ENCODE peak calls at places on chromosomes 6 and 20, in five cellular contexts. One of them, this sample, is unnamed.

GRCh38 chr6:39791311-39791710 is 865 bp upstream of the DAAM2 start:
- DNase-seq in stimulated activated CD4-positive, alpha-beta T cell treated with anti-CD3 and anti-CD28 coated beads, Interleukin-1b, Interleukin-23, amount 100 ng/mL, for 48 hours: no peak
- DNase-seq in psoas muscle: no peak
- DNase-seq in HTR-8/SVneo: no peak
- DNase-seq in MCF 10A: peak; percentile 9
- DNase-seq in this sample: no peak

GRCh38 chr6:30981942-30982772 is 1.4 kb upstream of the MUC21 start:
- DNase-seq in stimulated activated CD4-positive, alpha-beta T cell treated with anti-CD3 and anti-CD28 coated beads, Interleukin-1b, Interleukin-23, amount 100 ng/mL, for 48 hours: no peak
- DNase-seq in psoas muscle: no peak
- DNase-seq in HTR-8/SVneo: peak; percentile 45
- DNase-seq in MCF 10A: peak; percentile 81
- DNase-seq in this sample: peak; percentile 52

GRCh38 chr20:1185316-1185741 is 548 bp upstream of the TMEM74B start:
- DNase-seq in stimulated activated CD4-positive, alpha-beta T cell treated with anti-CD3 and anti-CD28 coated beads, Interleukin-1b, Interleukin-23, amount 100 ng/mL, for 48 hours: no peak
- DNase-seq in psoas muscle: no peak
- DNase-seq in HTR-8/SVneo: peak; percentile 34
- DNase-seq in MCF 10A: no peak
- DNase-seq in this sample: no peak

GRCh38 chr6:167401525-167402194 is 76.8 kb downstream of the TTLL2 start:
- DNase-seq in stimulated activated CD4-positive, alpha-beta T cell treated with anti-CD3 and anti-CD28 coated beads, Interleukin-1b, Interleukin-23, amount 100 ng/mL, for 48 hours: no peak
- DNase-seq in psoas muscle: no peak
- DNase-seq in HTR-8/SVneo: no peak
- DNase-seq in MCF 10A: no peak
- DNase-seq in this sample: no peak

GRCh38 chr6:148846778-148847761 is 100.2 kb downstream of the UST start:
- DNase-seq in stimulated activated CD4-positive, alpha-beta T cell treated with anti-CD3 and anti-CD28 coated beads, Interleukin-1b, Interleukin-23, amount 100 ng/mL, for 48 hours: no peak
- DNase-seq in psoas muscle: no peak
- DNase-seq in HTR-8/SVneo: no peak
- DNase-seq in MCF 10A: no peak
- DNase-seq in this sample: no peak

GRCh38 chr6:101853226-101853625 is 459.7 kb downstream of the GRIK2 start:
- DNase-seq in stimulated activated CD4-positive, alpha-beta T cell treated with anti-CD3 and anti-CD28 coated beads, Interleukin-1b, Interleukin-23, amount 100 ng/mL, for 48 hours: no peak
- DNase-seq in psoas muscle: no peak
- DNase-seq in HTR-8/SVneo: no peak
- DNase-seq in MCF 10A: peak; percentile 4
- DNase-seq in this sample: no peak

GRCh38 chr6:41199427-41200246 is 1.3 kb downstream of the TREML2 start:
- DNase-seq in stimulated activated CD4-positive, alpha-beta T cell treated with anti-CD3 and anti-CD28 coated beads, Interleukin-1b, Interleukin-23, amount 100 ng/mL, for 48 hours: peak; percentile 39
- DNase-seq in psoas muscle: no peak
- DNase-seq in HTR-8/SVneo: no peak
- DNase-seq in MCF 10A: no peak
- DNase-seq in this sample: no peak

GRCh38 chr6:26172496-26172958 is 85.3 kb downstream of the HFE start:
- DNase-seq in stimulated activated CD4-positive, alpha-beta T cell treated with anti-CD3 and anti-CD28 coated beads, Interleukin-1b, Interleukin-23, amount 100 ng/mL, for 48 hours: no peak
- DNase-seq in psoas muscle: no peak
- DNase-seq in HTR-8/SVneo: no peak
- DNase-seq in MCF 10A: peak; percentile 60
- DNase-seq in this sample: no peak

GRCh38 chr20:4812641-4813075 is 90.9 kb downstream of the PRND start:
- DNase-seq in stimulated activated CD4-positive, alpha-beta T cell treated with anti-CD3 and anti-CD28 coated beads, Interleukin-1b, Interleukin-23, amount 100 ng/mL, for 48 hours: no peak
- DNase-seq in psoas muscle: no peak
- DNase-seq in HTR-8/SVneo: no peak
- DNase-seq in MCF 10A: no peak
- DNase-seq in this sample: no peak

GRCh38 chr6:107698146-107698545 is 126.0 kb downstream of the SCML4 start:
- DNase-seq in stimulated activated CD4-positive, alpha-beta T cell treated with anti-CD3 and anti-CD28 coated beads, Interleukin-1b, Interleukin-23, amount 100 ng/mL, for 48 hours: no peak
- DNase-seq in psoas muscle: no peak
- DNase-seq in HTR-8/SVneo: peak; percentile 57
- DNase-seq in MCF 10A: peak; percentile 80
- DNase-seq in this sample: no peak

GRCh38 chr6:142942805-142943227 is 2.2 kb downstream of the HIVEP2 start:
- DNase-seq in stimulated activated CD4-positive, alpha-beta T cell treated with anti-CD3 and anti-CD28 coated beads, Interleukin-1b, Interleukin-23, amount 100 ng/mL, for 48 hours: no peak
- DNase-seq in psoas muscle: no peak
- DNase-seq in HTR-8/SVneo: no peak
- DNase-seq in MCF 10A: peak; percentile 46
- DNase-seq in this sample: no peak

GRCh38 chr6:32462609-32463008 is 22.9 kb downstream of the HLA-DRA start:
- DNase-seq in stimulated activated CD4-positive, alpha-beta T cell treated with anti-CD3 and anti-CD28 coated beads, Interleukin-1b, Interleukin-23, amount 100 ng/mL, for 48 hours: peak; percentile 86
- DNase-seq in psoas muscle: no peak
- DNase-seq in HTR-8/SVneo: no peak
- DNase-seq in MCF 10A: no peak
- DNase-seq in this sample: no peak

GRCh38 chr6:3744211-3744900 is 7.2 kb downstream of the PXDC1 start:
- DNase-seq in stimulated activated CD4-positive, alpha-beta T cell treated with anti-CD3 and anti-CD28 coated beads, Interleukin-1b, Interleukin-23, amount 100 ng/mL, for 48 hours: no peak
- DNase-seq in psoas muscle: no peak
- DNase-seq in HTR-8/SVneo: no peak
- DNase-seq in MCF 10A: no peak
- DNase-seq in this sample: no peak

GRCh38 chr20:31974975-31975481 is 7.1 kb downstream of the XKR7 start:
- DNase-seq in stimulated activated CD4-positive, alpha-beta T cell treated with anti-CD3 and anti-CD28 coated beads, Interleukin-1b, Interleukin-23, amount 100 ng/mL, for 48 hours: no peak
- DNase-seq in psoas muscle: no peak
- DNase-seq in HTR-8/SVneo: no peak
- DNase-seq in MCF 10A: no peak
- DNase-seq in this sample: no peak

GRCh38 chr20:20411841-20412240 is 43.9 kb downstream of the INSM1 start:
- DNase-seq in stimulated activated CD4-positive, alpha-beta T cell treated with anti-CD3 and anti-CD28 coated beads, Interleukin-1b, Interleukin-23, amount 100 ng/mL, for 48 hours: no peak
- DNase-seq in psoas muscle: no peak
- DNase-seq in HTR-8/SVneo: no peak
- DNase-seq in MCF 10A: no peak
- DNase-seq in this sample: no peak

GRCh38 chr6:169789944-169790927 is 38.8 kb downstream of the ERMARD start:
- DNase-seq in stimulated activated CD4-positive, alpha-beta T cell treated with anti-CD3 and anti-CD28 coated beads, Interleukin-1b, Interleukin-23, amount 100 ng/mL, for 48 hours: peak; percentile 74
- DNase-seq in psoas muscle: peak; percentile 84
- DNase-seq in HTR-8/SVneo: peak; percentile 80
- DNase-seq in MCF 10A: peak; percentile 68
- DNase-seq in this sample: peak; percentile 76

GRCh38 chr6:131051316-131051715 is 11.7 kb downstream of the EPB41L2 start:
- DNase-seq in stimulated activated CD4-positive, alpha-beta T cell treated with anti-CD3 and anti-CD28 coated beads, Interleukin-1b, Interleukin-23, amount 100 ng/mL, for 48 hours: no peak
- DNase-seq in psoas muscle: no peak
- DNase-seq in HTR-8/SVneo: no peak
- DNase-seq in MCF 10A: no peak
- DNase-seq in this sample: no peak

GRCh38 chr6:146931214-146931613 is 273.0 kb upstream of the STXBP5 start:
- DNase-seq in stimulated activated CD4-positive, alpha-beta T cell treated with anti-CD3 and anti-CD28 coated beads, Interleukin-1b, Interleukin-23, amount 100 ng/mL, for 48 hours: no peak
- DNase-seq in psoas muscle: no peak
- DNase-seq in HTR-8/SVneo: no peak
- DNase-seq in MCF 10A: peak; percentile 4
- DNase-seq in this sample: no peak

GRCh38 chr6:84774174-84775158 is 10.1 kb upstream of the TBX18 start:
- DNase-seq in stimulated activated CD4-positive, alpha-beta T cell treated with anti-CD3 and anti-CD28 coated beads, Interleukin-1b, Interleukin-23, amount 100 ng/mL, for 48 hours: no peak
- DNase-seq in psoas muscle: peak; percentile 74
- DNase-seq in HTR-8/SVneo: peak; percentile 51
- DNase-seq in MCF 10A: no peak
- DNase-seq in this sample: peak; percentile 74

GRCh38 chr20:58216334-58216733 is 12.1 kb downstream of the ANKRD60 start:
- DNase-seq in stimulated activated CD4-positive, alpha-beta T cell treated with anti-CD3 and anti-CD28 coated beads, Interleukin-1b, Interleukin-23, amount 100 ng/mL, for 48 hours: no peak
- DNase-seq in psoas muscle: no peak
- DNase-seq in HTR-8/SVneo: no peak
- DNase-seq in MCF 10A: peak; percentile 68
- DNase-seq in this sample: no peak

GRCh38 chr6:110066091-110066490 is 88.0 kb downstream of the GPR6 start:
- DNase-seq in stimulated activated CD4-positive, alpha-beta T cell treated with anti-CD3 and anti-CD28 coated beads, Interleukin-1b, Interleukin-23, amount 100 ng/mL, for 48 hours: no peak
- DNase-seq in psoas muscle: no peak
- DNase-seq in HTR-8/SVneo: no peak
- DNase-seq in MCF 10A: no peak
- DNase-seq in this sample: no peak

GRCh38 chr6:40672118-40672517 is 85.0 kb upstream of the LRFN2 start:
- DNase-seq in stimulated activated CD4-positive, alpha-beta T cell treated with anti-CD3 and anti-CD28 coated beads, Interleukin-1b, Interleukin-23, amount 100 ng/mL, for 48 hours: no peak
- DNase-seq in psoas muscle: no peak
- DNase-seq in HTR-8/SVneo: no peak
- DNase-seq in MCF 10A: no peak
- DNase-seq in this sample: no peak

GRCh38 chr6:28673800-28674671 is 148.4 kb downstream of the GPX5 start:
- DNase-seq in stimulated activated CD4-positive, alpha-beta T cell treated with anti-CD3 and anti-CD28 coated beads, Interleukin-1b, Interleukin-23, amount 100 ng/mL, for 48 hours: peak; percentile 76
- DNase-seq in psoas muscle: no peak
- DNase-seq in HTR-8/SVneo: peak; percentile 66
- DNase-seq in MCF 10A: peak; percentile 75
- DNase-seq in this sample: no peak

GRCh38 chr6:148358196-148358785 is 15.7 kb downstream of the SASH1 start:
- DNase-seq in stimulated activated CD4-positive, alpha-beta T cell treated with anti-CD3 and anti-CD28 coated beads, Interleukin-1b, Interleukin-23, amount 100 ng/mL, for 48 hours: no peak
- DNase-seq in psoas muscle: no peak
- DNase-seq in HTR-8/SVneo: no peak
- DNase-seq in MCF 10A: peak; percentile 70
- DNase-seq in this sample: peak; percentile 65

GRCh38 chr6:35729722-35730121 is 7.1 kb upstream of the ARMC12 start:
- DNase-seq in stimulated activated CD4-positive, alpha-beta T cell treated with anti-CD3 and anti-CD28 coated beads, Interleukin-1b, Interleukin-23, amount 100 ng/mL, for 48 hours: no peak
- DNase-seq in psoas muscle: no peak
- DNase-seq in HTR-8/SVneo: no peak
- DNase-seq in MCF 10A: no peak
- DNase-seq in this sample: no peak

GRCh38 chr20:52379723-52380336 is 188.3 kb upstream of the ZFP64 start:
- DNase-seq in stimulated activated CD4-positive, alpha-beta T cell treated with anti-CD3 and anti-CD28 coated beads, Interleukin-1b, Interleukin-23, amount 100 ng/mL, for 48 hours: peak; percentile 8
- DNase-seq in psoas muscle: peak; percentile 56
- DNase-seq in HTR-8/SVneo: peak; percentile 55
- DNase-seq in MCF 10A: peak; percentile 36
- DNase-seq in this sample: peak; percentile 74

GRCh38 chr6:40112350-40112749 is 178.1 kb upstream of the MOCS1 start:
- DNase-seq in stimulated activated CD4-positive, alpha-beta T cell treated with anti-CD3 and anti-CD28 coated beads, Interleukin-1b, Interleukin-23, amount 100 ng/mL, for 48 hours: no peak
- DNase-seq in psoas muscle: no peak
- DNase-seq in HTR-8/SVneo: no peak
- DNase-seq in MCF 10A: peak; percentile 1
- DNase-seq in this sample: no peak

GRCh38 chr6:56819604-56820003 is 135.3 kb upstream of the BEND6 start:
- DNase-seq in stimulated activated CD4-positive, alpha-beta T cell treated with anti-CD3 and anti-CD28 coated beads, Interleukin-1b, Interleukin-23, amount 100 ng/mL, for 48 hours: no peak
- DNase-seq in psoas muscle: no peak
- DNase-seq in HTR-8/SVneo: no peak
- DNase-seq in MCF 10A: no peak
- DNase-seq in this sample: no peak

GRCh38 chr20:62875419-62876355 is 14.1 kb upstream of the TCFL5 start:
- DNase-seq in stimulated activated CD4-positive, alpha-beta T cell treated with anti-CD3 and anti-CD28 coated beads, Interleukin-1b, Interleukin-23, amount 100 ng/mL, for 48 hours: no peak
- DNase-seq in psoas muscle: peak; percentile 90
- DNase-seq in HTR-8/SVneo: no peak
- DNase-seq in MCF 10A: peak; percentile 82
- DNase-seq in this sample: peak; percentile 92

GRCh38 chr20:48171071-48171470 is 385.8 kb upstream of the SULF2 start:
- DNase-seq in stimulated activated CD4-positive, alpha-beta T cell treated with anti-CD3 and anti-CD28 coated beads, Interleukin-1b, Interleukin-23, amount 100 ng/mL, for 48 hours: no peak
- DNase-seq in psoas muscle: no peak
- DNase-seq in HTR-8/SVneo: no peak
- DNase-seq in MCF 10A: no peak
- DNase-seq in this sample: no peak

GRCh38 chr6:52125572-52125971 is 38.2 kb upstream of the PKHD1 start:
- DNase-seq in stimulated activated CD4-positive, alpha-beta T cell treated with anti-CD3 and anti-CD28 coated beads, Interleukin-1b, Interleukin-23, amount 100 ng/mL, for 48 hours: no peak
- DNase-seq in psoas muscle: no peak
- DNase-seq in HTR-8/SVneo: no peak
- DNase-seq in MCF 10A: no peak
- DNase-seq in this sample: no peak

GRCh38 chr6:27604986-27605385 is 132.1 kb upstream of the ZNF184 start:
- DNase-seq in stimulated activated CD4-positive, alpha-beta T cell treated with anti-CD3 and anti-CD28 coated beads, Interleukin-1b, Interleukin-23, amount 100 ng/mL, for 48 hours: no peak
- DNase-seq in psoas muscle: no peak
- DNase-seq in HTR-8/SVneo: no peak
- DNase-seq in MCF 10A: peak; percentile 39
- DNase-seq in this sample: no peak

GRCh38 chr6:100730581-100730980 is 150.5 kb downstream of the ASCC3 start:
- DNase-seq in stimulated activated CD4-positive, alpha-beta T cell treated with anti-CD3 and anti-CD28 coated beads, Interleukin-1b, Interleukin-23, amount 100 ng/mL, for 48 hours: no peak
- DNase-seq in psoas muscle: no peak
- DNase-seq in HTR-8/SVneo: no peak
- DNase-seq in MCF 10A: no peak
- DNase-seq in this sample: no peak

GRCh38 chr6:35501784-35502183 is 4.9 kb upstream of the TEAD3 start:
- DNase-seq in stimulated activated CD4-positive, alpha-beta T cell treated with anti-CD3 and anti-CD28 coated beads, Interleukin-1b, Interleukin-23, amount 100 ng/mL, for 48 hours: no peak
- DNase-seq in psoas muscle: no peak
- DNase-seq in HTR-8/SVneo: no peak
- DNase-seq in MCF 10A: no peak
- DNase-seq in this sample: peak; percentile 10

GRCh38 chr20:61584851-61585250 is 332.8 kb downstream of the CDH4 start:
- DNase-seq in stimulated activated CD4-positive, alpha-beta T cell treated with anti-CD3 and anti-CD28 coated beads, Interleukin-1b, Interleukin-23, amount 100 ng/mL, for 48 hours: no peak
- DNase-seq in psoas muscle: peak; percentile 32
- DNase-seq in HTR-8/SVneo: no peak
- DNase-seq in MCF 10A: no peak
- DNase-seq in this sample: peak; percentile 77

GRCh38 chr6:3749390-3749978 is 2.0 kb downstream of the PXDC1 start:
- DNase-seq in stimulated activated CD4-positive, alpha-beta T cell treated with anti-CD3 and anti-CD28 coated beads, Interleukin-1b, Interleukin-23, amount 100 ng/mL, for 48 hours: no peak
- DNase-seq in psoas muscle: no peak
- DNase-seq in HTR-8/SVneo: no peak
- DNase-seq in MCF 10A: no peak
- DNase-seq in this sample: no peak

GRCh38 chr20:41643504-41643938 is 25.3 kb upstream of the CHD6 start:
- DNase-seq in stimulated activated CD4-positive, alpha-beta T cell treated with anti-CD3 and anti-CD28 coated beads, Interleukin-1b, Interleukin-23, amount 100 ng/mL, for 48 hours: no peak
- DNase-seq in psoas muscle: no peak
- DNase-seq in HTR-8/SVneo: peak; percentile 40
- DNase-seq in MCF 10A: peak; percentile 54
- DNase-seq in this sample: peak; percentile 47